ENCODE peak calls at places on chromosomes 12 and 14, in five cellular contexts. Z is iris pigment epithelial cell, U is neural crest cell, Q is nephron progenitor cell, H is astrocyte of the cerebellum. L is an unnamed sample.

GRCh38 chr12:66072566-66072965 is 58.0 kb downstream of the LLPH start:
- DNase-seq in U (no peak), Q (no peak), Z (no peak), H (no peak), L (no peak)

GRCh38 chr12:63095369-63095967 is 55.5 kb downstream of the AVPR1A start:
- DNase-seq in Q (no peak), Z (no peak), U (no peak), H (no peak), L (no peak)

GRCh38 chr14:63178912-63179311 is 25.3 kb upstream of the RHOJ start:
- DNase-seq in Q (no peak), Z (peak), U (no peak), H (peak), L (no peak)

GRCh38 chr12:122845041-122845864 is 10.0 kb downstream of the HIP1R start:
- DNase-seq in U (no peak), Q (no peak), H (no peak), Z (no peak), L (no peak)

GRCh38 chr12:32836710-32837109 is 59.9 kb downstream of the PKP2 start:
- DNase-seq in U (no peak), H (no peak), Q (no peak), Z (peak), L (no peak)

GRCh38 chr14:65600742-65601141 is 188.2 kb downstream of the FUT8 start:
- DNase-seq in Q (no peak), H (no peak), Z (no peak), U (no peak), L (no peak)

GRCh38 chr14:48323655-48324054 is 648.2 kb upstream of the MDGA2 start:
- DNase-seq in U (no peak), Q (no peak), H (no peak), Z (no peak), L (peak)

GRCh38 chr12:90899456-90900182 is 55.4 kb downstream of the CCER1 start:
- DNase-seq in Q (no peak), Z (peak), U (no peak), H (no peak), L (no peak)

GRCh38 chr12:132596016-132596415 is 14.4 kb downstream of the LRCOL1 start:
- DNase-seq in U (no peak), H (no peak), Z (peak), Q (no peak), L (no peak)

GRCh38 chr12:88310069-88310468 is 168.0 kb downstream of the TMTC3 start:
- DNase-seq in U (no peak), Z (peak), H (no peak), Q (peak), L (no peak)

GRCh38 chr12:105330938-105331804 is 680 bp downstream of the C12orf75 start:
- DNase-seq in Q (peak), U (peak), H (no peak), Z (no peak), L (no peak)

GRCh38 chr12:6866163-6866919 is 990 bp upstream of the TPI1 start:
- DNase-seq in H (no peak), Z (no peak), U (no peak), Q (peak), L (no peak)

GRCh38 chr12:131386167-131386521 is 324.7 kb upstream of the SFSWAP start:
- DNase-seq in H (no peak), U (no peak), Z (no peak), Q (no peak), L (no peak)

GRCh38 chr12:12387521-12387920 is 30.6 kb downstream of the BORCS5 start:
- DNase-seq in Q (no peak), U (no peak), H (no peak), Z (peak), L (peak)

GRCh38 chr14:97021001-97021400 is 223.8 kb downstream of the VRK1 start:
- DNase-seq in Z (no peak), H (no peak), U (no peak), Q (no peak), L (no peak)